ENCODE peak calls at places on chromosomes 5 and 9, in seven cellular contexts. G is kidney tubule cell; J is A549; K is stimulated activated CD4-positive, alpha-beta T cell treated with anti-CD3 and anti-CD28 coated beads, Interleukin-2, amount 100 ng/mL, for 24 hours; N is CD8-positive, alpha-beta memory T cell; O is EL; B is EH. Y is an unnamed sample.

GRCh38 chr5:30749971-30750370 is 443.5 kb upstream of the CDH6 start:
- DNase-seq in O (no peak), B (no peak), J (no peak), G (peak), N (no peak), K (no peak), Y (no peak)

GRCh38 chr5:112485802-112486427 is 66.8 kb upstream of the EPB41L4A start:
- DNase-seq in G (peak), K (no peak), B (no peak), O (no peak), N (no peak), J (no peak), Y (no peak)

GRCh38 chr5:14445581-14446290 is 135.9 kb upstream of the OTULINL start:
- DNase-seq in N (no peak), J (no peak), K (no peak), G (no peak), O (peak), B (peak), Y (no peak)

GRCh38 chr5:5615569-5615968 is 193.1 kb downstream of the ICE1 start:
- DNase-seq in O (no peak), J (no peak), N (no peak), K (no peak), B (no peak), G (no peak), Y (no peak)

GRCh38 chr5:93100433-93100832 is 480.6 kb downstream of the NR2F1-AS1 start:
- DNase-seq in O (peak), G (peak), N (no peak), J (no peak), B (peak), K (no peak), Y (no peak)

GRCh38 chr5:158722940-158723339 is 376.8 kb downstream of the EBF1 start:
- DNase-seq in G (no peak), B (no peak), N (no peak), J (no peak), K (no peak), O (no peak), Y (no peak)

GRCh38 chr9:14935917-14936316 is 25.7 kb upstream of the FREM1 start:
- DNase-seq in G (no peak), O (no peak), J (no peak), N (no peak), B (no peak), K (no peak), Y (no peak)

GRCh38 chr9:110047955-110048472 is 159.9 kb downstream of the C9orf152 start:
- DNase-seq in B (no peak), J (no peak), N (no peak), G (peak), O (no peak), K (no peak), Y (peak)

GRCh38 chr5:86909461-86909881 is 291.7 kb downstream of the COX7C start:
- DNase-seq in B (peak), N (no peak), G (no peak), J (no peak), K (no peak), O (peak), Y (no peak)

GRCh38 chr5:55226934-55227737 is at the start of gene MCIDAS:
- DNase-seq in N (peak), J (peak), K (peak), B (peak), O (peak), G (peak), Y (peak)

GRCh38 chr9:90842378-90842777 is 40.8 kb downstream of the SYK start:
- DNase-seq in K (no peak), N (no peak), O (no peak), G (no peak), B (no peak), J (no peak), Y (no peak)

GRCh38 chr5:348726-349125 is 27.2 kb downstream of the AHRR start:
- DNase-seq in O (no peak), G (no peak), J (no peak), K (no peak), N (no peak), B (no peak), Y (no peak)

GRCh38 chr5:37133939-37134338 is 115.2 kb downstream of the CPLANE1 start:
- DNase-seq in N (no peak), B (peak), J (no peak), K (no peak), O (peak), G (peak), Y (no peak)

GRCh38 chr5:127564002-127564769 is 46.7 kb downstream of the PRRC1 start:
- DNase-seq in G (peak), J (peak), N (peak), O (peak), K (peak), B (peak), Y (peak)

GRCh38 chr9:35795701-35796100 is 4.3 kb downstream of the NPR2 start:
- DNase-seq in N (no peak), J (no peak), B (no peak), G (peak), K (no peak), O (no peak), Y (no peak)

GRCh38 chr9:134704499-134704898 is 62.9 kb downstream of the COL5A1 start:
- DNase-seq in B (peak), G (no peak), K (no peak), N (no peak), O (no peak), J (no peak), Y (no peak)

GRCh38 chr5:147332643-147333042 is 97.8 kb downstream of the STK32A start:
- DNase-seq in G (peak), B (no peak), J (no peak), K (no peak), O (no peak), N (no peak), Y (no peak)

GRCh38 chr9:109369285-109369684 is 48.4 kb upstream of the EPB41L4B start:
- DNase-seq in B (no peak), J (no peak), O (no peak), K (no peak), N (no peak), G (peak), Y (no peak)

GRCh38 chr5:178074266-178074952 is 38.9 kb upstream of the N4BP3 start:
- DNase-seq in J (no peak), N (no peak), K (no peak), G (no peak), O (no peak), B (no peak), Y (no peak)

GRCh38 chr5:10599828-10600227 is 36.0 kb downstream of the ANKRD33B start:
- DNase-seq in G (peak), O (peak), B (peak), K (no peak), J (no peak), N (no peak), Y (peak)

GRCh38 chr9:106616026-106616425 is 246.9 kb upstream of the ZNF462 start:
- DNase-seq in B (no peak), G (no peak), K (no peak), N (no peak), J (no peak), O (no peak), Y (no peak)

Y was measured in ACHN.